ENCODE peak calls at places on chromosomes 7 and 10, in eight cellular contexts. H is activated naive CD4-positive, alpha-beta T cell; D is germinal center; A is T1000; J is stimulated activated CD4-positive, alpha-beta T cell treated with anti-CD3 and anti-CD28 coated beads, Interleukin-2, amount 100 ng/mL, for 48 hours; I is activated T-helper 1 cell treated with Interleukin-2 at 50 U/mL for 16 hours; L is pancreas; X is Caki2. G is an unnamed sample.
A peak's percentile ranks its signal among the peaks of the same experiment; 100 is the strongest.

GRCh38 chr7:96151889-96152288 is 170.0 kb downstream of the SLC25A13 start:
- DNase-seq in H (no peak), D (no peak), A (no peak), J (no peak), I (no peak), L (no peak), X (no peak), G (no peak)

GRCh38 chr10:36720931-36721330 is 404.5 kb upstream of the ANKRD30A start:
- DNase-seq in H (no peak), D (no peak), A (no peak), J (no peak), I (no peak), L (no peak), X (no peak), G (no peak)

GRCh38 chr7:124060528-124060927 is 27.7 kb upstream of the TMEM229A start:
- DNase-seq in H (no peak), D (no peak), A (no peak), J (no peak), I (no peak), L (no peak), X (no peak), G (no peak)

GRCh38 chr7:5591547-5591899 is 167.9 kb upstream of the TNRC18 start:
- DNase-seq in H (no peak), D (no peak), A (peak; percentile 86), J (no peak), I (no peak), L (peak; percentile 27), X (peak; percentile 95), G (no peak)

GRCh38 chr10:125003146-125003900 is 61.4 kb downstream of the ZRANB1 start:
- DNase-seq in H (no peak), D (no peak), A (no peak), J (no peak), I (no peak), L (peak; percentile 10), X (no peak), G (no peak)

GRCh38 chr10:70478191-70479160 is at the start of gene PALD1:
- DNase-seq in H (no peak), D (peak; percentile 78), A (no peak), J (no peak), I (peak; percentile 11), L (peak; percentile 47), X (peak; percentile 37), G (peak; percentile 62)

GRCh38 chr7:4144171-4144701 is 537.9 kb upstream of the FOXK1 start:
- DNase-seq in H (no peak), D (no peak), A (no peak), J (no peak), I (no peak), L (no peak), X (no peak), G (no peak)

GRCh38 chr7:33904680-33905388 is 505 bp upstream of the BMPER start:
- DNase-seq in H (no peak), D (peak; percentile 17), A (peak; percentile 63), J (peak; percentile 11), I (no peak), L (no peak), X (peak; percentile 69), G (peak; percentile 10)

GRCh38 chr10:27240212-27240890 is at the start of gene ACBD5:
- DNase-seq in H (peak; percentile 53), D (peak; percentile 75), A (peak; percentile 67), J (peak; percentile 61), I (peak; percentile 60), L (peak; percentile 94), X (peak; percentile 94), G (peak; percentile 95)

GRCh38 chr10:28592953-28593352 is 60.0 kb downstream of the WAC start:
- DNase-seq in H (no peak), D (no peak), A (no peak), J (no peak), I (no peak), L (no peak), X (peak; percentile 66), G (no peak)

GRCh38 chr10:103333934-103334520 is 16.9 kb downstream of the PCGF6 start:
- DNase-seq in H (no peak), D (peak; percentile 33), A (no peak), J (no peak), I (no peak), L (no peak), X (no peak), G (peak; percentile 10)

G was measured in mucosa of descending colon.